ENCODE peak calls at places on chromosomes 6 and 20, in seven cellular contexts. One of them, this sample, is unnamed.

GRCh38 chr6:26158581-26159416 is 71.6 kb downstream of the HFE start:
- DNase-seq in A549: peak
- DNase-seq in H1: no peak
- DNase-seq in K562: peak
- DNase-seq in NB4: peak
- DNase-seq in HCT116: no peak
- DNase-seq in HepG2: no peak
- DNase-seq in this sample: peak

GRCh38 chr20:17543531-17543961 is 12.4 kb upstream of the BFSP1 start:
- DNase-seq in A549: no peak
- DNase-seq in H1: no peak
- DNase-seq in K562: no peak
- DNase-seq in NB4: no peak
- DNase-seq in HCT116: no peak
- DNase-seq in HepG2: no peak
- DNase-seq in this sample: no peak

GRCh38 chr6:53044071-53044470 is 21.1 kb upstream of the FBXO9 start:
- DNase-seq in A549: no peak
- DNase-seq in H1: no peak
- DNase-seq in K562: no peak
- DNase-seq in NB4: no peak
- DNase-seq in HCT116: no peak
- DNase-seq in HepG2: no peak
- DNase-seq in this sample: no peak

GRCh38 chr20:63178445-63178818 is 37.5 kb downstream of the YTHDF1 start:
- DNase-seq in A549: no peak
- DNase-seq in H1: no peak
- DNase-seq in K562: no peak
- DNase-seq in NB4: no peak
- DNase-seq in HCT116: no peak
- DNase-seq in HepG2: no peak
- DNase-seq in this sample: no peak

GRCh38 chr20:23291575-23292240 is 58.9 kb upstream of the NXT1 start:
- DNase-seq in A549: no peak
- DNase-seq in H1: no peak
- DNase-seq in K562: no peak
- DNase-seq in NB4: no peak
- DNase-seq in HCT116: no peak
- DNase-seq in HepG2: no peak
- DNase-seq in this sample: no peak

GRCh38 chr6:46793138-46793537 is at the start of gene MEP1A:
- DNase-seq in A549: no peak
- DNase-seq in H1: no peak
- DNase-seq in K562: no peak
- DNase-seq in NB4: no peak
- DNase-seq in HCT116: no peak
- DNase-seq in HepG2: peak
- DNase-seq in this sample: no peak

GRCh38 chr20:7937328-7937727 is 2.9 kb downstream of the HAO1 start:
- DNase-seq in A549: no peak
- DNase-seq in H1: no peak
- DNase-seq in K562: no peak
- DNase-seq in NB4: no peak
- DNase-seq in HCT116: no peak
- DNase-seq in HepG2: no peak
- DNase-seq in this sample: no peak

GRCh38 chr20:6492396-6493055 is 275.0 kb upstream of the BMP2 start:
- DNase-seq in A549: no peak
- DNase-seq in H1: no peak
- DNase-seq in K562: no peak
- DNase-seq in NB4: peak
- DNase-seq in HCT116: no peak
- DNase-seq in HepG2: no peak
- DNase-seq in this sample: peak

GRCh38 chr6:133551847-133552331 is 310.7 kb downstream of the EYA4 start:
- DNase-seq in A549: peak
- DNase-seq in H1: no peak
- DNase-seq in K562: no peak
- DNase-seq in NB4: no peak
- DNase-seq in HCT116: no peak
- DNase-seq in HepG2: no peak
- DNase-seq in this sample: no peak

GRCh38 chr6:128461517-128461916 is 58.9 kb downstream of the PTPRK start:
- DNase-seq in A549: no peak
- DNase-seq in H1: no peak
- DNase-seq in K562: no peak
- DNase-seq in NB4: no peak
- DNase-seq in HCT116: no peak
- DNase-seq in HepG2: no peak
- DNase-seq in this sample: no peak

GRCh38 chr20:9966966-9967365 is 67.8 kb upstream of the ANKEF1 start:
- DNase-seq in A549: peak
- DNase-seq in H1: no peak
- DNase-seq in K562: no peak
- DNase-seq in NB4: peak
- DNase-seq in HCT116: no peak
- DNase-seq in HepG2: peak
- DNase-seq in this sample: no peak

GRCh38 chr6:70502484-70502883 is 64.2 kb upstream of the SDHAF4 start:
- DNase-seq in A549: no peak
- DNase-seq in H1: no peak
- DNase-seq in K562: no peak
- DNase-seq in NB4: no peak
- DNase-seq in HCT116: no peak
- DNase-seq in HepG2: no peak
- DNase-seq in this sample: no peak

GRCh38 chr6:116530436-116530835 is 15.0 kb downstream of the TRAPPC3L start:
- DNase-seq in A549: no peak
- DNase-seq in H1: no peak
- DNase-seq in K562: no peak
- DNase-seq in NB4: no peak
- DNase-seq in HCT116: no peak
- DNase-seq in HepG2: peak
- DNase-seq in this sample: no peak

GRCh38 chr20:53738039-53738944 is 144.7 kb upstream of the ZNF217 start:
- DNase-seq in A549: peak
- DNase-seq in H1: peak
- DNase-seq in K562: peak
- DNase-seq in NB4: peak
- DNase-seq in HCT116: no peak
- DNase-seq in HepG2: peak
- DNase-seq in this sample: no peak

GRCh38 chr6:110738899-110739365 is 76.3 kb downstream of the CDK19 start:
- DNase-seq in A549: peak
- DNase-seq in H1: no peak
- DNase-seq in K562: no peak
- DNase-seq in NB4: peak
- DNase-seq in HCT116: no peak
- DNase-seq in HepG2: peak
- DNase-seq in this sample: no peak

DNA sequence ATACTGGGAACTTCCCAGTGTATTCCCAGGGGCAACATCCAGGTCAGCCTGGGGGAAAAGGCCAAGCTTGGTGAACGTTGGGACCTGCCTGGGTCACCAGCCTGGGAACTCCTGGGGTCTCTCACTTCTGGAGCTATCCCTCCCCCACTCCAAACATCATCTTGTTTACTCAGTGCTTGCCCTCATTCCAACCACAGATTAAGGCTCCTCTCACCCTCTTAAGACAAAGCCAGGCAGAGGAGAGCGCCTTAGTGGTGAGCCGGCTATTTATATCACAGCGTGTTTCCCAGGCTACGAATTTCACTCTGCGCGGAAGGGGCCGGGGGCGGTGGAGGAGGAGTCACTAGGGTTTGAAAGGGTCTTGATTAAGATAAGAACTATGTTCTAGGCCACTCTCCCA is 12.1 kb downstream of the PRPH2 start:
- DNase-seq in A549: no peak
- DNase-seq in H1: no peak
- DNase-seq in K562: no peak
- DNase-seq in NB4: no peak
- DNase-seq in HCT116: no peak
- DNase-seq in HepG2: no peak
- DNase-seq in this sample: no peak
- TF ChIP-seq MAX in A549: no peak
- TF ChIP-seq MAX in H1: no peak
- TF ChIP-seq MAX in K562: no peak
- TF ChIP-seq MAX in NB4: no peak
- TF ChIP-seq MAX in HCT116: no peak
- TF ChIP-seq MAX in HepG2: no peak
- TF ChIP-seq MAX in this sample: no peak

GRCh38 chr6:165847407-165848098 is 184.5 kb upstream of the PDE10A start:
- DNase-seq in A549: no peak
- DNase-seq in H1: no peak
- DNase-seq in K562: peak
- DNase-seq in NB4: no peak
- DNase-seq in HCT116: no peak
- DNase-seq in HepG2: no peak
- DNase-seq in this sample: no peak

GRCh38 chr6:165848099-165848461 is 185.0 kb upstream of the PDE10A start:
- DNase-seq in A549: no peak
- DNase-seq in H1: no peak
- DNase-seq in K562: no peak
- DNase-seq in NB4: no peak
- DNase-seq in HCT116: no peak
- DNase-seq in HepG2: no peak
- DNase-seq in this sample: no peak

GRCh38 chr6:165845488-165845887 is 182.4 kb upstream of the PDE10A start:
- DNase-seq in A549: no peak
- DNase-seq in H1: no peak
- DNase-seq in K562: no peak
- DNase-seq in NB4: no peak
- DNase-seq in HCT116: no peak
- DNase-seq in HepG2: no peak
- DNase-seq in this sample: peak

GRCh38 chr6:165844801-165845364 is 181.8 kb upstream of the PDE10A start:
- DNase-seq in A549: no peak
- DNase-seq in H1: no peak
- DNase-seq in K562: no peak
- DNase-seq in NB4: no peak
- DNase-seq in HCT116: no peak
- DNase-seq in HepG2: no peak
- DNase-seq in this sample: no peak

DNA sequence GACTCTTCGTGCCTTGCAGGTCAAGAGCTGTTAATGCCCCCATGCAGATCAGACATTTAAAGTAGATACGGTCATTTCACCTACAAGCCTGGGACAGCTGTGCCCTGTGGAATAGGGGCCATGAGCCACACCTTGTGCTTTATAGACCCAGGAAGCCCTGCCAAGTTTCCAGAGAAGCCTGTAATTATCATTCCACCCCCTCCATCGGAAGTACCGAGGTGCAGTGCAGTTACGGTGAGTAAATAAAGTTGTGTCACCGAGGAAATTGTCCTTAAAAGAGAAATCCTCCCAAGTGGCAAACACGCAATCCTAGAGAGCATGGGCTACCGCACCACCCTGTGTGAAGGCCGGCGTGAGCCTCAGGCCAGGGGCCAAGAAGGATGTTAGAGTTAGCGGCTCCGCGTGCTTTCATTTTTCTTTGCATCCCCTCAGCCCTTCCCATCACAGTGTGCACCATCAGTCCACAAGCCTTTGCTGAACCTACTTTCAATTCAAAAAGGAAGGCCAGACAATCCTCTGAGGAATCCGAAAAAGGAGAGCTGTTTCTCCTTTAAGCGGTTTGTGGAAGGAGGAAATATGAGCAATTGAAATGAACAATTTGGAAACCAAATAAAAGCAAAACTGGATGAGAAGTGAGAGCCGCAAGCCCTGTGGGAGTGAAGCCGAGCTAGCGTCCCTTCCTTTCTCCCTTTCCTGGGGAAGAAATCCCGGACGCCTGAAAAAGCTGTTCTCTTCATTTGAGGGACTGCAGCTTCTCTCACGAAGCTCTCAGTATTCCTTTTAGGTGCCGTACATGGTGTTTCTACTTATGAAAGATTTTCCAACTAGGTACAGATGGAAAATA is 183.3 kb upstream of the PDE10A start:
- DNase-seq in A549: no peak
- DNase-seq in H1: no peak
- DNase-seq in K562: no peak
- DNase-seq in NB4: no peak
- DNase-seq in HCT116: no peak
- DNase-seq in HepG2: no peak
- DNase-seq in this sample: no peak
- H3K4me3 ChIP-seq in A549: no peak
- H3K4me3 ChIP-seq in H1: no peak
- H3K4me3 ChIP-seq in K562: no peak
- H3K4me3 ChIP-seq in NB4: no peak
- H3K4me3 ChIP-seq in HCT116: no peak
- H3K4me3 ChIP-seq in HepG2: no peak
- H3K4me3 ChIP-seq in this sample: no peak

GRCh38 chr6:123629234-123629941 is 7.4 kb downstream of the TRDN start:
- DNase-seq in A549: no peak
- DNase-seq in H1: no peak
- DNase-seq in K562: no peak
- DNase-seq in NB4: no peak
- DNase-seq in HCT116: no peak
- DNase-seq in HepG2: no peak
- DNase-seq in this sample: no peak

GRCh38 chr6:123622780-123623179 is 14.0 kb downstream of the TRDN start:
- DNase-seq in A549: no peak
- DNase-seq in H1: no peak
- DNase-seq in K562: no peak
- DNase-seq in NB4: no peak
- DNase-seq in HCT116: no peak
- DNase-seq in HepG2: no peak
- DNase-seq in this sample: no peak

GRCh38 chr6:123625697-123626096 is 11.1 kb downstream of the TRDN start:
- DNase-seq in A549: no peak
- DNase-seq in H1: no peak
- DNase-seq in K562: no peak
- DNase-seq in NB4: no peak
- DNase-seq in HCT116: no peak
- DNase-seq in HepG2: no peak
- DNase-seq in this sample: no peak
- TF ChIP-seq MAX in A549: no peak
- TF ChIP-seq MAX in H1: no peak
- TF ChIP-seq MAX in K562: no peak
- TF ChIP-seq MAX in NB4: no peak
- TF ChIP-seq MAX in HCT116: no peak
- TF ChIP-seq MAX in HepG2: no peak
- TF ChIP-seq MAX in this sample: no peak

DNA sequence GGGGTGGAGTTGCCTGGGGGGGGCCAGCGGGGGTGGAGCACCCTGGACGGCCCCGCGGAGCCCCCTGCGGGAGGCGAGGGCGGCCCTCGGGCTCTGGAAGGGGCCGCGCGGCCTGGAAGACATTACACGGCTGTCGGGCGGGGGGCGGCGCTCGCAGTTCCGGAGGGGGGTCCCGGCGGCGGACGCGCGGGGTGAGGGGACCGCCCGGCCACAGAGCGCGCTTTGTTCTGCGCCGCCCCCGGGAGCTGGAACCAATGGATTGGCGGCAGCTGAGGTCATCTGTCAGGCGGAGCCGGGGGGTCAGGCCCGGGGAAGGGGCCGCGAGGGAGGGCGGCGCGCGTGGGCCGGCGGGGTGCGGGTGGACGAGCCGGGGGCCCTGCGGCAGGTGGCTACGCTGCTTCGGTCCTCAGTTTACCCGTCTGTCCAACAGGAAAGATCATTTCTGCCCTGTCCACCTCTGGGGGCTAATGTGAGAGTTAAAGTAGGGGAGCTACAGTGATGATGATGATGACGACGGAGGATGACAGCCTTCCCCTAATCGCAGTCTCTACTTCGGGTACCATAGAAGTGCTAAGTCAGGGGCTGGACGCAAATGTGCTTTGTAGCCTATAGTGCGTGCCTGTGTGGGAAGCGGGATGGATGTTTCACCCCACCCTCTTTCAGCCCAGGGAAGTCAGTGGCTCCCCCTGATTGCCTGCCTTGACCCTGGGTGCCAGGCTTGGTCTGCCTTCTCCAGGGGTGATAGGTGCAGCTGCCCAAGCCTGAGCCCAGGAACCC is 10.4 kb downstream of the SRXN1 start:
- DNase-seq in A549: peak
- DNase-seq in H1: no peak
- DNase-seq in K562: peak
- DNase-seq in NB4: no peak
- DNase-seq in HCT116: no peak
- DNase-seq in HepG2: peak
- DNase-seq in this sample: no peak
- H3K4me3 ChIP-seq in A549: peak
- H3K4me3 ChIP-seq in H1: peak
- H3K4me3 ChIP-seq in K562: peak
- H3K4me3 ChIP-seq in NB4: no peak
- H3K4me3 ChIP-seq in HCT116: no peak
- H3K4me3 ChIP-seq in HepG2: peak
- H3K4me3 ChIP-seq in this sample: no peak

This sample was measured in endothelial cell of umbilical vein.